ENCODE peak calls at places on chromosomes 5 and 9, in nine cellular contexts. E, T, Y, U, D, I, B, P and N are unnamed samples.

GRCh38 chr5:17014686-17015085 is 78.6 kb upstream of the MYO10 start:
- DNase-seq in E (no peak), T (no peak), Y (no peak), U (no peak), D (no peak), I (no peak), B (no peak), P (no peak), N (no peak)

GRCh38 chr5:40378431-40379175 is 301.1 kb upstream of the PTGER4 start:
- DNase-seq in E (no peak), T (no peak), Y (no peak), U (no peak), D (no peak), I (no peak), B (no peak), P (no peak), N (no peak)

GRCh38 chr5:1101991-1102713 is 9.7 kb downstream of the SLC12A7 start:
- DNase-seq in E (no peak), T (peak), Y (no peak), U (no peak), D (no peak), I (no peak), B (no peak), P (no peak), N (peak)

GRCh38 chr9:94993821-94994165 is 267.3 kb downstream of the AOPEP start:
- DNase-seq in E (no peak), T (no peak), Y (no peak), U (no peak), D (no peak), I (no peak), B (no peak), P (no peak), N (no peak)

GRCh38 chr9:93648836-93649235 is 72.5 kb downstream of the PHF2 start:
- DNase-seq in E (no peak), T (no peak), Y (no peak), U (no peak), D (no peak), I (no peak), B (no peak), P (no peak), N (no peak)

GRCh38 chr5:140013536-140013935 is 29.6 kb downstream of the NRG2 start:
- DNase-seq in E (no peak), T (no peak), Y (no peak), U (no peak), D (no peak), I (no peak), B (no peak), P (no peak), N (no peak)

GRCh38 chr5:143040622-143041021 is 270.4 kb downstream of the ARHGAP26 start:
- DNase-seq in E (no peak), T (no peak), Y (no peak), U (no peak), D (no peak), I (no peak), B (no peak), P (no peak), N (no peak)

GRCh38 chr9:114448706-114449105 is 56.6 kb downstream of the WHRN start:
- DNase-seq in E (peak), T (no peak), Y (no peak), U (peak), D (no peak), I (no peak), B (no peak), P (no peak), N (peak)

GRCh38 chr9:84996049-84996448 is 326.5 kb downstream of the NTRK2 start:
- DNase-seq in E (peak), T (no peak), Y (no peak), U (no peak), D (no peak), I (no peak), B (no peak), P (no peak), N (no peak)

GRCh38 chr9:36317766-36318165 is 59.5 kb upstream of the GNE start:
- DNase-seq in E (no peak), T (no peak), Y (no peak), U (no peak), D (no peak), I (no peak), B (peak), P (no peak), N (no peak)

GRCh38 chr9:136762915-136763648 is 1.2 kb downstream of the LCN15 start:
- DNase-seq in E (no peak), T (peak), Y (peak), U (peak), D (peak), I (peak), B (peak), P (peak), N (peak)